ENCODE peak calls at places on chromosomes 5 and 9, in seven cellular contexts. N is neural crest cell; F is body of pancreas; R is SK-N-MC; V is HAP-1; H is activated CD8-positive, alpha-beta memory T cell treated with anti-CD3 and anti-CD28 coated beads, Interleukin-2, amount 50 U/mL, for 48 hours; K is iris pigment epithelial cell. G is an unnamed sample.

GRCh38 chr9:116298249-116298648 is 144.7 kb downstream of the PAPPA start:
- DNase-seq in N (no peak), F (no peak), R (no peak), V (no peak), H (no peak), K (no peak), G (no peak)

GRCh38 chr9:1995084-1995483 is 20.1 kb upstream of the SMARCA2 start:
- DNase-seq in N (no peak), F (no peak), R (peak), V (no peak), H (no peak), K (no peak), G (no peak)

GRCh38 chr9:27528886-27529315 is 713 bp downstream of the MOB3B start:
- DNase-seq in N (peak), F (peak), R (no peak), V (peak), H (peak), K (no peak), G (peak)

GRCh38 chr5:154712518-154713437 is 42.4 kb upstream of the LARP1 start:
- DNase-seq in N (no peak), F (peak), R (no peak), V (peak), H (no peak), K (no peak), G (no peak)

GRCh38 chr9:70829591-70830265 is 291.7 kb downstream of the TRPM3 start:
- DNase-seq in N (no peak), F (no peak), R (peak), V (peak), H (no peak), K (no peak), G (no peak)

GRCh38 chr5:174720612-174721521 is 3.5 kb upstream of the MSX2 start:
- DNase-seq in N (no peak), F (no peak), R (no peak), V (peak), H (no peak), K (no peak), G (no peak)

GRCh38 chr9:36320457-36320856 is 62.2 kb upstream of the GNE start:
- DNase-seq in N (no peak), F (no peak), R (no peak), V (no peak), H (no peak), K (no peak), G (no peak)

GRCh38 chr5:33240552-33240951 is 200.2 kb upstream of the TARS1 start:
- DNase-seq in N (no peak), F (no peak), R (no peak), V (no peak), H (no peak), K (no peak), G (no peak)

GRCh38 chr5:4563400-4563799 is 576.7 kb upstream of the ADAMTS16 start:
- DNase-seq in N (peak), F (no peak), R (no peak), V (no peak), H (no peak), K (peak), G (no peak)

GRCh38 chr5:113152053-113152452 is 175.5 kb downstream of the DCP2 start:
- DNase-seq in N (no peak), F (no peak), R (no peak), V (no peak), H (no peak), K (no peak), G (no peak)

GRCh38 chr5:73180561-73180960 is 7.6 kb downstream of the TMEM174 start:
- DNase-seq in N (no peak), F (no peak), R (no peak), V (no peak), H (no peak), K (peak), G (no peak)

GRCh38 chr5:52838306-52839015 is 50.7 kb downstream of the ITGA1 start:
- DNase-seq in N (no peak), F (no peak), R (no peak), V (no peak), H (no peak), K (peak), G (no peak)

GRCh38 chr5:96517294-96517693 is 84.2 kb upstream of the PCSK1 start:
- DNase-seq in N (no peak), F (no peak), R (no peak), V (no peak), H (no peak), K (peak), G (no peak)

GRCh38 chr5:105812356-105812755 is 1858.4 kb downstream of the EFNA5 start:
- DNase-seq in N (no peak), F (no peak), R (no peak), V (no peak), H (no peak), K (peak), G (no peak)

GRCh38 chr9:112443200-112443599 is 43.4 kb upstream of the KIAA1958 start:
- DNase-seq in N (no peak), F (no peak), R (no peak), V (peak), H (no peak), K (peak), G (no peak)

GRCh38 chr9:38414040-38414723 is 10.1 kb downstream of the IGFBPL1 start:
- DNase-seq in N (no peak), F (no peak), R (no peak), V (no peak), H (no peak), K (no peak), G (no peak)

GRCh38 chr9:135339378-135339973 is 140.1 kb upstream of the PPP1R26 start:
- DNase-seq in N (no peak), F (no peak), R (no peak), V (no peak), H (no peak), K (no peak), G (peak)

GRCh38 chr5:177122566-177122965 is 11.0 kb upstream of the NSD1 start:
- DNase-seq in N (no peak), F (no peak), R (no peak), V (no peak), H (no peak), K (no peak), G (no peak)

GRCh38 chr5:124575731-124576130 is 170.7 kb downstream of the ZNF608 start:
- DNase-seq in N (no peak), F (no peak), R (no peak), V (peak), H (no peak), K (no peak), G (no peak)

GRCh38 chr9:16309350-16310271 is 560.9 kb downstream of the BNC2 start:
- DNase-seq in N (no peak), F (peak), R (no peak), V (no peak), H (peak), K (peak), G (peak)

GRCh38 chr9:126756238-126756637 is 48.6 kb upstream of the ZBTB43 start:
- DNase-seq in N (no peak), F (no peak), R (no peak), V (no peak), H (no peak), K (no peak), G (no peak)

GRCh38 chr5:67538855-67539506 is 342.4 kb upstream of the CD180 start:
- DNase-seq in N (no peak), F (no peak), R (no peak), V (no peak), H (no peak), K (no peak), G (no peak)

G was measured in left cardiac atrium.